ENCODE peak calls at places on chromosomes 1 and 21, in four cellular contexts. One of them, this sample, is unnamed.

GRCh38 chr1:229058716-229059115 is 212.2 kb upstream of the RAB4A start:
- DNase-seq in heart right ventricle: no peak
- DNase-seq in psoas muscle: no peak
- DNase-seq in right lobe of liver: peak; percentile 47
- DNase-seq in this sample: no peak

GRCh38 chr1:175861641-175862367 is 118.4 kb upstream of the TNR start:
- DNase-seq in heart right ventricle: no peak
- DNase-seq in psoas muscle: no peak
- DNase-seq in right lobe of liver: no peak
- DNase-seq in this sample: no peak

GRCh38 chr1:39980555-39981313 is 25.8 kb downstream of the MFSD2A start:
- DNase-seq in heart right ventricle: no peak
- DNase-seq in psoas muscle: no peak
- DNase-seq in right lobe of liver: no peak
- DNase-seq in this sample: no peak

GRCh38 chr1:203597386-203598040 is 29.1 kb upstream of the ATP2B4 start:
- DNase-seq in heart right ventricle: peak; percentile 37
- DNase-seq in psoas muscle: no peak
- DNase-seq in right lobe of liver: no peak
- DNase-seq in this sample: no peak

GRCh38 chr1:38609166-38609880 is 250.2 kb downstream of the RRAGC start:
- DNase-seq in heart right ventricle: no peak
- DNase-seq in psoas muscle: no peak
- DNase-seq in right lobe of liver: no peak
- DNase-seq in this sample: no peak

GRCh38 chr1:11116318-11116717 is 16.6 kb upstream of the EXOSC10 start:
- DNase-seq in heart right ventricle: no peak
- DNase-seq in psoas muscle: no peak
- DNase-seq in right lobe of liver: no peak
- DNase-seq in this sample: no peak

GRCh38 chr1:89757532-89757931 is 63.3 kb upstream of the LRRC8D start:
- DNase-seq in heart right ventricle: peak; percentile 39
- DNase-seq in psoas muscle: no peak
- DNase-seq in right lobe of liver: no peak
- DNase-seq in this sample: no peak

GRCh38 chr1:116755681-116756080 is 1.5 kb downstream of the CD2 start:
- DNase-seq in heart right ventricle: no peak
- DNase-seq in psoas muscle: no peak
- DNase-seq in right lobe of liver: no peak
- DNase-seq in this sample: no peak

GRCh38 chr1:81802601-81803422 is 2.1 kb downstream of the ADGRL2 start:
- DNase-seq in heart right ventricle: peak; percentile 82
- DNase-seq in psoas muscle: peak; percentile 79
- DNase-seq in right lobe of liver: peak; percentile 82
- DNase-seq in this sample: peak; percentile 81

GRCh38 chr1:20472860-20473711 is 12.9 kb downstream of the CAMK2N1 start:
- DNase-seq in heart right ventricle: peak; percentile 69
- DNase-seq in psoas muscle: peak; percentile 82
- DNase-seq in right lobe of liver: peak; percentile 76
- DNase-seq in this sample: no peak

GRCh38 chr1:185075476-185075875 is 30.1 kb downstream of the RNF2 start:
- DNase-seq in heart right ventricle: no peak
- DNase-seq in psoas muscle: no peak
- DNase-seq in right lobe of liver: no peak
- DNase-seq in this sample: no peak

GRCh38 chr1:15942661-15943514 is 33.0 kb downstream of the ZBTB17 start:
- DNase-seq in heart right ventricle: no peak
- DNase-seq in psoas muscle: no peak
- DNase-seq in right lobe of liver: no peak
- DNase-seq in this sample: peak; percentile 62

GRCh38 chr1:12480031-12480430 is 138.0 kb downstream of the DHRS3 start:
- DNase-seq in heart right ventricle: no peak
- DNase-seq in psoas muscle: no peak
- DNase-seq in right lobe of liver: no peak
- DNase-seq in this sample: no peak

GRCh38 chr1:77996734-77997133 is 8.0 kb upstream of the DNAJB4 start:
- DNase-seq in heart right ventricle: no peak
- DNase-seq in psoas muscle: no peak
- DNase-seq in right lobe of liver: no peak
- DNase-seq in this sample: no peak

GRCh38 chr21:38123626-38124025 is 133.2 kb upstream of the KCNJ15 start:
- DNase-seq in heart right ventricle: no peak
- DNase-seq in psoas muscle: no peak
- DNase-seq in right lobe of liver: no peak
- DNase-seq in this sample: no peak

GRCh38 chr21:39116761-39117425 is 66.4 kb downstream of the PSMG1 start:
- DNase-seq in heart right ventricle: no peak
- DNase-seq in psoas muscle: no peak
- DNase-seq in right lobe of liver: no peak
- DNase-seq in this sample: no peak

GRCh38 chr1:12049625-12050024 is 13.5 kb upstream of the TNFRSF8 start:
- DNase-seq in heart right ventricle: no peak
- DNase-seq in psoas muscle: no peak
- DNase-seq in right lobe of liver: no peak
- DNase-seq in this sample: no peak

GRCh38 chr1:66562561-66562960 is 28.6 kb downstream of the SGIP1 start:
- DNase-seq in heart right ventricle: no peak
- DNase-seq in psoas muscle: no peak
- DNase-seq in right lobe of liver: no peak
- DNase-seq in this sample: no peak

GRCh38 chr1:24085546-24085945 is 26.4 kb downstream of the MYOM3 start:
- DNase-seq in heart right ventricle: no peak
- DNase-seq in psoas muscle: no peak
- DNase-seq in right lobe of liver: no peak
- DNase-seq in this sample: no peak

GRCh38 chr1:39927538-39927937 is 25.8 kb upstream of the MYCL start:
- DNase-seq in heart right ventricle: no peak
- DNase-seq in psoas muscle: no peak
- DNase-seq in right lobe of liver: peak; percentile 78
- DNase-seq in this sample: no peak

GRCh38 chr1:245718951-245719350 is 564.2 kb downstream of the KIF26B start:
- DNase-seq in heart right ventricle: no peak
- DNase-seq in psoas muscle: no peak
- DNase-seq in right lobe of liver: no peak
- DNase-seq in this sample: no peak

GRCh38 chr1:20100632-20101355 is 18.5 kb downstream of the PLA2G2D start:
- DNase-seq in heart right ventricle: peak; percentile 28
- DNase-seq in psoas muscle: no peak
- DNase-seq in right lobe of liver: peak; percentile 27
- DNase-seq in this sample: no peak

GRCh38 chr1:217078010-217078704 is 354.9 kb upstream of the ESRRG start:
- DNase-seq in heart right ventricle: no peak
- DNase-seq in psoas muscle: no peak
- DNase-seq in right lobe of liver: no peak
- DNase-seq in this sample: no peak

GRCh38 chr1:180974236-180974635 is 48.4 kb downstream of the STX6 start:
- DNase-seq in heart right ventricle: no peak
- DNase-seq in psoas muscle: no peak
- DNase-seq in right lobe of liver: no peak
- DNase-seq in this sample: no peak

GRCh38 chr1:111515291-111516007 is 12.0 kb upstream of the ADORA3 start:
- DNase-seq in heart right ventricle: peak; percentile 79
- DNase-seq in psoas muscle: peak; percentile 80
- DNase-seq in right lobe of liver: peak; percentile 75
- DNase-seq in this sample: peak; percentile 87

GRCh38 chr1:201763439-201764140 is 65.4 kb upstream of the IPO9 start:
- DNase-seq in heart right ventricle: no peak
- DNase-seq in psoas muscle: no peak
- DNase-seq in right lobe of liver: no peak
- DNase-seq in this sample: no peak

GRCh38 chr21:41847066-41847804 is 31.9 kb downstream of the PRDM15 start:
- DNase-seq in heart right ventricle: no peak
- DNase-seq in psoas muscle: no peak
- DNase-seq in right lobe of liver: no peak
- DNase-seq in this sample: no peak

GRCh38 chr1:72284084-72284397 is 1.7 kb upstream of the NEGR1 start:
- DNase-seq in heart right ventricle: no peak
- DNase-seq in psoas muscle: no peak
- DNase-seq in right lobe of liver: no peak
- DNase-seq in this sample: no peak

GRCh38 chr21:33824156-33824941 is 91.3 kb downstream of the ATP5PO start:
- DNase-seq in heart right ventricle: no peak
- DNase-seq in psoas muscle: no peak
- DNase-seq in right lobe of liver: no peak
- DNase-seq in this sample: no peak

GRCh38 chr1:23745515-23745914 is 2.2 kb downstream of the ELOA start:
- DNase-seq in heart right ventricle: no peak
- DNase-seq in psoas muscle: no peak
- DNase-seq in right lobe of liver: no peak
- DNase-seq in this sample: no peak

GRCh38 chr1:173866462-173866861 is 1.3 kb downstream of the GAS5 start:
- DNase-seq in heart right ventricle: no peak
- DNase-seq in psoas muscle: no peak
- DNase-seq in right lobe of liver: no peak
- DNase-seq in this sample: no peak

GRCh38 chr21:28193189-28193588 is 799.5 kb downstream of the LTN1 start:
- DNase-seq in heart right ventricle: no peak
- DNase-seq in psoas muscle: no peak
- DNase-seq in right lobe of liver: no peak
- DNase-seq in this sample: no peak
- TF ChIP-seq CTCF in heart right ventricle: no peak
- TF ChIP-seq CTCF in psoas muscle: no peak
- TF ChIP-seq CTCF in right lobe of liver: no peak
- TF ChIP-seq CTCF in this sample: no peak

GRCh38 chr1:7491089-7491817 is 279.8 kb upstream of the VAMP3 start:
- DNase-seq in heart right ventricle: no peak
- DNase-seq in psoas muscle: no peak
- DNase-seq in right lobe of liver: no peak
- DNase-seq in this sample: no peak

GRCh38 chr1:7488475-7488842 is 282.6 kb upstream of the VAMP3 start:
- DNase-seq in heart right ventricle: no peak
- DNase-seq in psoas muscle: no peak
- DNase-seq in right lobe of liver: no peak
- DNase-seq in this sample: no peak

GRCh38 chr1:7487756-7488474 is 283.2 kb upstream of the VAMP3 start:
- DNase-seq in heart right ventricle: no peak
- DNase-seq in psoas muscle: no peak
- DNase-seq in right lobe of liver: no peak
- DNase-seq in this sample: no peak

GRCh38 chr1:7490576-7490975 is 280.5 kb upstream of the VAMP3 start:
- DNase-seq in heart right ventricle: no peak
- DNase-seq in psoas muscle: no peak
- DNase-seq in right lobe of liver: no peak
- DNase-seq in this sample: no peak

DNA sequence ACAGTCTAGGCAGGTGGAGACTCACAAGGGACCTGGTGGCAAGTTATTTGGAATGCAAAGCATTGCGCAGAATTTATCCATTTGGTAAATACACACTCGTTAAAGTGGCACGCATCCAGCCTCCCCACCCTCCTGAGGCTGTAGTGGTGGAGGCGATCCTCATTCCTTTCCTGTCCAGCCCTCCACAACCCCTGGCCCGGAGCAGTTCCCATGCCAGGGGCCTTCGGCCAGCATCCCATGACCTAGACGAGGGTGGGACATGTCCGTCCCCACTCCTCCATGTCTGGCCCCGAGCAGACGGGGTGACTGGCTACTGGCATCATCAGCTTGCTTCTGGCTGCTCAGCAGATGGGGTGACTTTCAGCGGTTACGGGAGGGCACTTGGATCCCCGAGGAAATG is 281.5 kb upstream of the VAMP3 start:
- DNase-seq in heart right ventricle: no peak
- DNase-seq in psoas muscle: no peak
- DNase-seq in right lobe of liver: no peak
- DNase-seq in this sample: no peak
- H3K4me3 ChIP-seq in heart right ventricle: no peak overlapping the region
- H3K4me3 ChIP-seq in psoas muscle: no peak overlapping the region
- H3K4me3 ChIP-seq in right lobe of liver: no peak overlapping the region
- H3K4me3 ChIP-seq in this sample: no peak overlapping the region

GRCh38 chr1:206698011-206698410 is 13.3 kb downstream of the MAPKAPK2 start:
- DNase-seq in heart right ventricle: no peak
- DNase-seq in psoas muscle: no peak
- DNase-seq in right lobe of liver: no peak
- DNase-seq in this sample: no peak

GRCh38 chr1:206700445-206701036 is 15.8 kb downstream of the MAPKAPK2 start:
- DNase-seq in heart right ventricle: no peak
- DNase-seq in psoas muscle: peak; percentile 78
- DNase-seq in right lobe of liver: no peak
- DNase-seq in this sample: no peak

GRCh38 chr1:206696812-206697585 is 12.3 kb downstream of the MAPKAPK2 start:
- DNase-seq in heart right ventricle: no peak
- DNase-seq in psoas muscle: no peak
- DNase-seq in right lobe of liver: no peak
- DNase-seq in this sample: no peak

GRCh38 chr1:206698990-206699586 is 14.4 kb downstream of the MAPKAPK2 start:
- DNase-seq in heart right ventricle: no peak
- DNase-seq in psoas muscle: peak; percentile 26
- DNase-seq in right lobe of liver: no peak
- DNase-seq in this sample: no peak

DNA sequence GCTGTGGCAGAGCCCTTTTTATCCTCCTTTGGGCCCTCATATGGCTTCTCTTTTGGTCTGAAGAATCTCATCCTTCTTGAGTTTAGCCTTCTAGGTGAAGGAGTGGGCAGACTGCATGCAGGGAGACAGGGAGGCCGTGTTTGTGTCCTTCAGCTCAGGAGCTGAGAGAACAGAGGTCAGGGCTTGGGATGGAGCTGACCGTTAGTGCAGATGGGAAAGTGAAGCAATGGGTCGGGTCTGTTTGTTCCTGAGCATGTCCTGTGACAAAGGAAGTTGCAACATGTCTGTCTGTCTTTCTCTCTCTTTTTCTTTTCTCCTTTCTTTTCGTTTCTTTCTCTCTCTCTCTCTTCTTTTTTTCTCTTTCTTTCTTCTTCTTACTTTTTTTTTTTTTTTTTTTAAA is 14.9 kb downstream of the MAPKAPK2 start:
- DNase-seq in heart right ventricle: no peak
- DNase-seq in psoas muscle: peak; percentile 68
- DNase-seq in right lobe of liver: peak; percentile 60
- DNase-seq in this sample: no peak
- H3K27ac ChIP-seq in heart right ventricle: peak overlapping the region; percentile 72
- H3K27ac ChIP-seq in psoas muscle: peak overlapping the region; percentile 76
- H3K27ac ChIP-seq in right lobe of liver: peak overlapping the region; percentile 75
- H3K27ac ChIP-seq in this sample: peak overlapping the region; percentile 24

GRCh38 chr1:224503161-224504118 is 68.8 kb upstream of the WDR26 start:
- DNase-seq in heart right ventricle: peak; percentile 93
- DNase-seq in psoas muscle: peak; percentile 96
- DNase-seq in right lobe of liver: peak; percentile 91
- DNase-seq in this sample: peak; percentile 92
- TF ChIP-seq CTCF in heart right ventricle: no peak
- TF ChIP-seq CTCF in psoas muscle: peak; percentile 19
- TF ChIP-seq CTCF in right lobe of liver: no peak
- TF ChIP-seq CTCF in this sample: no peak

GRCh38 chr1:21568006-21568746 is 59.0 kb downstream of the ALPL start:
- DNase-seq in heart right ventricle: no peak
- DNase-seq in psoas muscle: no peak
- DNase-seq in right lobe of liver: no peak
- DNase-seq in this sample: no peak
- H3K4me3 ChIP-seq in heart right ventricle: no peak overlapping the region
- H3K4me3 ChIP-seq in psoas muscle: no peak overlapping the region
- H3K4me3 ChIP-seq in right lobe of liver: no peak overlapping the region
- H3K4me3 ChIP-seq in this sample: no peak overlapping the region

GRCh38 chr1:184050631-184051030 is 899 bp upstream of the TSEN15 start:
- DNase-seq in heart right ventricle: no peak
- DNase-seq in psoas muscle: no peak
- DNase-seq in right lobe of liver: no peak
- DNase-seq in this sample: no peak
- H3K27ac ChIP-seq in heart right ventricle: peak overlapping the region; percentile 92
- H3K27ac ChIP-seq in psoas muscle: peak overlapping the region; percentile 83
- H3K27ac ChIP-seq in right lobe of liver: peak overlapping the region; percentile 96
- H3K27ac ChIP-seq in this sample: peak overlapping the region; percentile 89

GRCh38 chr1:234069760-234070159 is 165.3 kb downstream of the SLC35F3 start:
- DNase-seq in heart right ventricle: no peak
- DNase-seq in psoas muscle: no peak
- DNase-seq in right lobe of liver: no peak
- DNase-seq in this sample: no peak
- TF ChIP-seq CTCF in heart right ventricle: no peak
- TF ChIP-seq CTCF in psoas muscle: no peak
- TF ChIP-seq CTCF in right lobe of liver: peak; percentile 8
- TF ChIP-seq CTCF in this sample: no peak